ENCODE peak calls at places on chromosomes 7 and 10, in four cellular contexts. L is PC-3, C is A673, B is PC-9. E is an unnamed sample.
A peak's percentile ranks its signal among the peaks of the same experiment; 100 is the strongest.

GRCh38 chr7:123367508-123368122 is 166.8 kb downstream of the IQUB start:
- DNase-seq in L (peak; percentile 63), B (peak; percentile 15), C (peak; percentile 76), E (peak; percentile 9)

GRCh38 chr7:38185938-38186337 is 7.9 kb downstream of the STARD3NL start:
- DNase-seq in C (no peak), B (no peak), L (peak; percentile 18), E (no peak)

GRCh38 chr10:88851706-88852105 is at the start of gene ANKRD22:
- DNase-seq in B (peak; percentile 76), C (no peak), L (peak; percentile 95), E (no peak)

GRCh38 chr7:158078161-158078910 is 509.3 kb downstream of the PTPRN2 start:
- DNase-seq in B (no peak), L (no peak), C (no peak), E (no peak)

GRCh38 chr10:97204826-97205679 is 19.3 kb upstream of the SLIT1 start:
- DNase-seq in B (no peak), C (no peak), L (no peak), E (no peak)

GRCh38 chr10:97781541-97782331 is 9.9 kb upstream of the SFRP5 start:
- DNase-seq in L (no peak), B (no peak), C (no peak), E (peak; percentile 59)

GRCh38 chr7:43443380-43443779 is 139.5 kb upstream of the STK17A start:
- DNase-seq in B (no peak), C (peak; percentile 16), L (no peak), E (no peak)

GRCh38 chr10:61175331-61175730 is 231.3 kb upstream of the RHOBTB1 start:
- DNase-seq in C (no peak), L (no peak), B (no peak), E (no peak)

GRCh38 chr7:17689361-17689760 is 250.9 kb downstream of the SNX13 start:
- DNase-seq in B (no peak), C (no peak), L (no peak), E (no peak)

GRCh38 chr7:91463330-91463729 is 199.1 kb downstream of the FZD1 start:
- DNase-seq in C (no peak), B (no peak), L (no peak), E (no peak)

GRCh38 chr7:91383186-91383585 is 119.0 kb downstream of the FZD1 start:
- DNase-seq in B (no peak), C (peak; percentile 62), L (no peak), E (no peak)

GRCh38 chr10:128572696-128573095 is 446.5 kb upstream of the MKI67 start:
- DNase-seq in B (no peak), C (no peak), L (no peak), E (no peak)

GRCh38 chr10:87850742-87851205 is 12.6 kb downstream of the KLLN start:
- DNase-seq in C (peak; percentile 74), B (no peak), L (peak; percentile 55), E (peak; percentile 86)

GRCh38 chr7:47461161-47461560 is 120.8 kb downstream of the TNS3 start:
- DNase-seq in C (no peak), B (no peak), L (no peak), E (no peak)

GRCh38 chr10:102863660-102864059 is 5.6 kb upstream of the AS3MT start:
- DNase-seq in L (no peak), B (no peak), C (no peak), E (no peak)

GRCh38 chr10:63977329-63977923 is 456.2 kb downstream of the REEP3 start:
- DNase-seq in B (peak; percentile 24), L (peak; percentile 79), C (peak; percentile 68), E (peak; percentile 34)

GRCh38 chr10:102400061-102400460 is 4.6 kb downstream of the NFKB2 start:
- DNase-seq in C (no peak), L (no peak), B (no peak), E (no peak)

GRCh38 chr7:157204134-157204533 is 65.4 kb downstream of the UBE3C start:
- DNase-seq in B (no peak), C (no peak), L (no peak), E (no peak)

GRCh38 chr7:1664711-1665591 is 5.1 kb upstream of the ELFN1 start:
- DNase-seq in B (peak; percentile 66), C (peak; percentile 76), L (peak; percentile 46), E (peak; percentile 80)
- TF ChIP-seq EZH2 in B (no peak), C (no peak), L (no peak), E (no peak)

DNA sequence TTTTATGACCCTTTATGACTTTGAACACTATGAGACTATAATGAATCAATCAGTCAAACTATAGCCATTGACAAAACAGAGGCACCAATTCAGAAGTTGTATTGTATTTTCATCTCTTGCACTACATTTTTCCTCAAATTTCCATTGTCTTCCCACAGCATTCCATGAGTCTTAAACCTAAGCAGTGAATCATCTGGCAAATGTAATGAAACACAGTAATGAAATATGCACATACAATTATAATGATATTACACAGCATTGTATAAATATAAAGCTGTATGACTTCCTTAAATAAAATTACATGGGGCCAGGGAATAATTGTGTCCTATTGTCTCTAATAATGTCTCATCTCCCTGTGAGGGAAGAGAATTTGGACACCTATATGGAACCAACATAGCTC is 45.0 kb downstream of the VWDE start:
- DNase-seq in B (no peak), C (no peak), L (peak; percentile 63), E (no peak)
- TF ChIP-seq EZH2 in B (no peak), C (no peak), L (no peak), E (no peak)

GRCh38 chr7:84923348-84923747 is 263.5 kb downstream of the SEMA3D start:
- DNase-seq in C (no peak), L (no peak), B (no peak), E (no peak)
- TF ChIP-seq EZH2 in C (no peak), L (no peak), B (no peak), E (no peak)

DNA sequence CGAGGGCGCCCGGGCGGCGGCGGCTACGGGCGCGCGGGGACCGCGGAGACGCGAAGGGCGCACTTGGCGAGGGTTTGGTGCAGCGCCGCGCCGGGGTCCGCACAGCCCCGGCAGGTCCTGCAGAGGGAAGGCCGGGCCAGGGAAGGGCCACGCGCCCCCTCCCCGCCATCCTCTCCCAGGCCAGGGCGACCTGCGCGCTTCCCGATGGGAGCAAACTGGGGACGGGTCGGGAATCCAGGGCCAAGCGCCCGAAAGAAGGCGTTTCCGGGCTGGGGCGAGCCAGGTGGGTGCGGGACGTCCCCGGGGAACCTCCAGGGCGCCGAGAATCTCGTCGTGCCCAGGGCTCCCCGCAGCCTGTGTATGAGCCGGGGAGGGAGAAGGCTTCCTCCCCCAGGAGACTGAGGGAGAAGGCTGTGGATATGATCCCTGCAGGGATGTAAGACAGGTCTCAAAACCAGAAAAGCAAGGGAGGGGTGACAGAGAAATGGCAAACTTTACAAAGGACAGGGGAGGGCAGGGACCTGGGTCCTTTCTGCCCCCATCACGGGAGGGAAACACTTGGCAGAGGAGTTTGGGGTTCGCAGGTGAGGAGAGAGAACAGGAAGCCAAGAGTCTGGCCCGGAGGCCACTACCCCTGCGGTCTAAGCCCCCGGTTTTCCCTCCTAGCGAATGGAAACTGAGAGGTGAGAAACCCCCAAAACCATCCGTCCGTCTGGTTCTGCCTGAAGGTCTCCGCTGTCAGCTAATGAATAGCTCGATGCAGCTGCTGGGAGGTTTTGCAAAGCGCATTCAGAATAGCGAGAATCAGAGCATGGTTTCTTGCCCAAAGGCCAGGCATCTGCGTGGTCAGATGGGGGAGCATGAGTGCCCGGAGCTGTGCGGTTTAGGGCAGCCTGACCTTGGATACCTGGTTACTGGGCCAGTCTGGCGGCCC is 674 bp downstream of the AMZ1 start:
- DNase-seq in B (no peak), C (no peak), L (no peak), E (no peak)
- TF ChIP-seq EZH2 in B (no peak), C (peak; percentile 67), L (no peak), E (no peak)

DNA sequence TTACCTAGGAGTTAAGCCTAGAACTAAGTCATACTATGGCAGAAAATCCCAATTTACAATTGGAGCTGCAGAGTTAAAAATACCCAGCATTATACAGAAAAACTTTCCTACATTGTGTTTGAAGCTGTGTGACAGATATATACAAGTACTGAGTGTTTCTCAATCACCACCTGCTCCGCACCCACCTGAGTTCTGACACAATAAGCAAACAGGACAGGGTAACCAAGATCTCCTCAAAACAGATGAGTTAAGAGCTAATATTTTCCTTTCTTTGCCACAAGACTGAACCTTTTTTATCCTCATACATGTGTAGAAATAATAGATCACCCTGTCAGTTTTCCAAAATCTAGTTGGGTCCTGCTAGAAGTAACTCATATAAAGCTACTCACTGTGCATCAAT is 186.3 kb downstream of the DOCK4 start:
- DNase-seq in L (no peak), C (no peak), B (no peak), E (no peak)
- TF ChIP-seq EZH2 in L (no peak), C (no peak), B (no peak), E (no peak)

GRCh38 chr7:69608049-69608448 is 9.8 kb downstream of the AUTS2 start:
- DNase-seq in L (no peak), C (no peak), B (no peak), E (no peak)

GRCh38 chr7:69612981-69613380 is 14.7 kb downstream of the AUTS2 start:
- DNase-seq in B (no peak), C (no peak), L (no peak), E (no peak)

GRCh38 chr7:69608878-69609277 is 10.6 kb downstream of the AUTS2 start:
- DNase-seq in L (no peak), C (no peak), B (no peak), E (no peak)

GRCh38 chr7:69609901-69610674 is 11.8 kb downstream of the AUTS2 start:
- DNase-seq in C (peak; percentile 50), B (no peak), L (no peak), E (no peak)

GRCh38 chr7:69610675-69611037 is 12.4 kb downstream of the AUTS2 start:
- DNase-seq in L (no peak), B (no peak), C (no peak), E (no peak)
- TF ChIP-seq EZH2 in L (no peak), B (no peak), C (no peak), E (no peak)

DNA sequence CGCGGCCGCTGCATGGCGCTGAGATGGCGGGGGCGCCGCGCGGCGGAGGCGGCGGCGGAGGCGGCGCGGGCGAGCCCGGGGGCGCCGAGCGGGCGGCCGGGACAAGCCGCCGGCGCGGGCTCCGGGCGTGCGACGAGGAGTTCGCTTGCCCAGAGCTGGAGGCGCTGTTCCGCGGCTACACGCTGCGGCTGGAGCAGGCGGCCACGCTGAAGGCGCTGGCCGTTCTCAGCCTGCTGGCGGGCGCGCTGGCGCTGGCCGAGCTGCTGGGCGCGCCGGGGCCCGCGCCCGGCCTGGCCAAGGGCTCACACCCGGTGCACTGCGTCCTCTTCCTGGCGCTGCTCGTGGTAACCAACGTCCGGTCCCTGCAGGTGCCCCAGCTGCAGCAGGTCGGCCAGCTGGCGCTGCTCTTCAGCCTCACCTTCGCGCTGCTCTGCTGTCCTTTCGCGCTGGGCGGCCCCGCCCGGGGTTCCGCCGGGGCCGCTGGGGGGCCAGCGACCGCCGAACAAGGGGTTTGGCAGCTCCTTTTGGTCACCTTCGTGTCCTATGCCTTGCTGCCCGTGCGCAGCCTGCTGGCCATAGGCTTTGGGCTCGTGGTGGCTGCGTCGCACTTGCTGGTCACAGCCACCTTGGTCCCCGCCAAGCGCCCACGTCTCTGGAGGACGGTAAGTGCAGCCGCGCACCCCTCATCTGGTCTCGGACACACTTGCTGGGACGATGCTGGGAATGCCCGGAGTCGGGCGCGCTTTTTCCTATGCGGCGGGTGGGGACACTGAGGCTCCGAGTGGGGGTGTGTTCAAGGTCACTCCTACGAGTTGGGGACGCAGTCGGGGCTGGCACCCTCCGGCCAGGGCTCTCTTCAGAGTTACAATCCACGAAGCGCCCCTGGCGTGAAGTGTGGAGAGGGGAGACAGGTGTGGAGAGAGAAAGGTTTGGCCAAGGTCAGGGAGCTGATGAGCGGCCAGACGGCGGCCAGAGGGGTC is 643 bp downstream of the ADCY1 start:
- DNase-seq in L (peak; percentile 44), C (peak; percentile 47), B (no peak), E (no peak)
- TF ChIP-seq EZH2 in L (peak; percentile 40), C (peak; percentile 83), B (no peak), E (no peak)

E was measured in DND-41.